ENCODE peak calls at places on chromosomes 11 and 22, in six cellular contexts. N is progenitor cell of endocrine pancreas; Q is stimulated activated CD4-positive, alpha-beta T cell treated with anti-CD3 and anti-CD28 coated beads, Interleukin-15, amount 100 ng/mL, for 48 hours; J is brain microvascular endothelial cell; X is fibroblast of mammary gland; U is AG08396. S is an unnamed sample.

GRCh38 chr11:80330302-80330701 is 889.5 kb upstream of the TENM4 start:
- DNase-seq in N (no peak), Q (no peak), J (peak), X (peak), U (no peak), S (no peak)

GRCh38 chr11:16028406-16028805 is 327.9 kb downstream of the SOX6 start:
- DNase-seq in N (no peak), Q (no peak), J (peak), X (no peak), U (no peak), S (no peak)

GRCh38 chr11:2516276-2517015 is 71.6 kb downstream of the KCNQ1 start:
- DNase-seq in N (peak), Q (no peak), J (no peak), X (no peak), U (no peak), S (peak)

GRCh38 chr22:45542001-45542520 is 39.4 kb downstream of the FBLN1 start:
- DNase-seq in N (no peak), Q (no peak), J (no peak), X (no peak), U (no peak), S (no peak)

GRCh38 chr11:106281455-106282173 is 204.2 kb downstream of the AASDHPPT start:
- DNase-seq in N (no peak), Q (no peak), J (peak), X (peak), U (peak), S (no peak)

GRCh38 chr11:7907121-7907520 is 23.9 kb downstream of the OR10A6 start:
- DNase-seq in N (no peak), Q (no peak), J (no peak), X (no peak), U (no peak), S (no peak)

GRCh38 chr11:67698247-67698646 is 23.8 kb upstream of the ALDH3B2 start:
- DNase-seq in N (no peak), Q (peak), J (peak), X (peak), U (no peak), S (no peak)

GRCh38 chr22:27687984-27688545 is 113.5 kb downstream of the MN1 start:
- DNase-seq in N (no peak), Q (no peak), J (no peak), X (peak), U (no peak), S (no peak)

GRCh38 chr11:25838918-25839611 is 492.9 kb upstream of the ANO3 start:
- DNase-seq in N (no peak), Q (no peak), J (no peak), X (no peak), U (no peak), S (no peak)

GRCh38 chr22:46114518-46115387 is 35.6 kb upstream of the PPARA start:
- DNase-seq in N (no peak), Q (no peak), J (no peak), X (peak), U (no peak), S (no peak)

GRCh38 chr22:29311468-29312217 is 3.9 kb downstream of the RASL10A start:
- DNase-seq in N (no peak), Q (no peak), J (no peak), X (no peak), U (no peak), S (peak)

GRCh38 chr11:120248551-120249278 is 8.8 kb downstream of the POU2F3 start:
- DNase-seq in N (no peak), Q (no peak), J (no peak), X (peak), U (no peak), S (no peak)

GRCh38 chr22:48581206-48581766 is 1246.4 kb downstream of the BRD1 start:
- DNase-seq in N (no peak), Q (no peak), J (no peak), X (no peak), U (no peak), S (no peak)

GRCh38 chr11:2788751-2789140 is 89.0 kb upstream of the KCNQ1OT1 start:
- DNase-seq in N (peak), Q (no peak), J (no peak), X (no peak), U (no peak), S (no peak)

GRCh38 chr11:64058494-64058893 is 22.8 kb downstream of the FLRT1 start:
- DNase-seq in N (no peak), Q (no peak), J (no peak), X (no peak), U (no peak), S (no peak)

GRCh38 chr11:114812698-114813097 is 134.4 kb downstream of the NXPE2 start:
- DNase-seq in N (no peak), Q (no peak), J (no peak), X (no peak), U (no peak), S (no peak)

GRCh38 chr11:78256962-78257361 is 68.2 kb downstream of the USP35 start:
- DNase-seq in N (no peak), Q (no peak), J (peak), X (peak), U (peak), S (no peak)

GRCh38 chr11:66317322-66317765 is 500 bp upstream of the CD248 start:
- DNase-seq in N (no peak), Q (no peak), J (peak), X (peak), U (peak), S (no peak)

GRCh38 chr11:61637287-61637686 is 42.9 kb upstream of the DAGLA start:
- DNase-seq in N (no peak), Q (no peak), J (no peak), X (no peak), U (no peak), S (no peak)

GRCh38 chr11:8754241-8754640 is 71.6 kb downstream of the RPL27A start:
- DNase-seq in N (no peak), Q (no peak), J (no peak), X (peak), U (no peak), S (no peak)

GRCh38 chr11:82927264-82927880 is 25.8 kb downstream of the DDIAS start:
- DNase-seq in N (no peak), Q (no peak), J (peak), X (peak), U (peak), S (peak)

GRCh38 chr22:17514092-17514491 is 49.2 kb upstream of the SLC25A18 start:
- DNase-seq in N (no peak), Q (no peak), J (no peak), X (no peak), U (no peak), S (no peak)

GRCh38 chr11:128687321-128687720 is 6.6 kb upstream of the FLI1 start:
- DNase-seq in N (no peak), Q (no peak), J (no peak), X (no peak), U (peak), S (peak)

GRCh38 chr11:266676-267439 is 11.3 kb upstream of the NLRP6 start:
- DNase-seq in N (no peak), Q (no peak), J (no peak), X (peak), U (no peak), S (no peak)

GRCh38 chr22:49660794-49661781 is 166.6 kb downstream of the BRD1 start:
- DNase-seq in N (no peak), Q (no peak), J (no peak), X (no peak), U (no peak), S (no peak)

GRCh38 chr11:45658292-45658991 is 7.0 kb downstream of the CHST1 start:
- DNase-seq in N (no peak), Q (no peak), J (peak), X (peak), U (peak), S (no peak)

GRCh38 chr11:132439711-132440300 is 1069.4 kb downstream of the NTM start:
- DNase-seq in N (no peak), Q (no peak), J (no peak), X (no peak), U (no peak), S (no peak)

GRCh38 chr11:15107730-15108515 is 6.8 kb upstream of the INSC start:
- DNase-seq in N (no peak), Q (no peak), J (no peak), X (peak), U (no peak), S (no peak)

GRCh38 chr11:46296520-46297448 is 19.3 kb downstream of the CREB3L1 start:
- DNase-seq in N (peak), Q (no peak), J (peak), X (peak), U (peak), S (peak)

GRCh38 chr11:78025378-78025777 is 2.3 kb upstream of the KCTD14 start:
- DNase-seq in N (no peak), Q (no peak), J (no peak), X (no peak), U (no peak), S (no peak)

GRCh38 chr11:1390603-1391164 is 950 bp downstream of the BRSK2 start:
- DNase-seq in N (peak), Q (no peak), J (no peak), X (no peak), U (no peak), S (peak)

GRCh38 chr22:26174280-26174679 is 5.0 kb downstream of the SEZ6L start:
- DNase-seq in N (no peak), Q (no peak), J (no peak), X (no peak), U (peak), S (no peak)

GRCh38 chr22:42620084-42620483 is 5.4 kb upstream of the POLDIP3 start:
- DNase-seq in N (no peak), Q (no peak), J (no peak), X (no peak), U (no peak), S (no peak)

GRCh38 chr11:67006029-67006884 is 16.7 kb upstream of the SYT12 start:
- DNase-seq in N (no peak), Q (no peak), J (no peak), X (peak), U (peak), S (no peak)

GRCh38 chr11:371051-371450 is 1.8 kb downstream of the B4GALNT4 start:
- DNase-seq in N (no peak), Q (no peak), J (no peak), X (no peak), U (no peak), S (no peak)

GRCh38 chr11:30811226-30811625 is 225.1 kb upstream of the MPPED2 start:
- DNase-seq in N (no peak), Q (no peak), J (no peak), X (no peak), U (no peak), S (no peak)